ENCODE peak calls at places on chromosome 14, in nine cellular contexts. J is astrocyte of the spinal cord, P is OCI-LY7, R is left ventricle myocardium inferior, G is prostate gland, K is MM.1S, F is stomach, U is fibroblast of the aortic adventitia, O is A549. L is an unnamed sample.

GRCh38 chr14:67187826-67188225 is 1.4 kb upstream of the GARIN2 start:
- DNase-seq in J (peak; percentile 86), P (no peak), R (no peak), G (no peak), K (no peak), F (peak; percentile 69), U (peak; percentile 60), O (no peak), L (peak; percentile 90)

GRCh38 chr14:85535916-85536834 is 6.2 kb downstream of the FLRT2 start:
- DNase-seq in J (peak; percentile 67), P (no peak), R (no peak), G (no peak), K (no peak), F (no peak), U (peak; percentile 79), O (peak; percentile 53), L (peak; percentile 76)

GRCh38 chr14:71196921-71197320 is 289.7 kb downstream of the PCNX1 start:
- DNase-seq in J (no peak), P (no peak), R (no peak), G (no peak), K (no peak), F (no peak), U (no peak), O (no peak), L (no peak)

GRCh38 chr14:60590907-60591510 is 58.3 kb downstream of the SIX1 start:
- DNase-seq in J (peak; percentile 45), P (no peak), R (no peak), G (peak; percentile 9), K (no peak), F (no peak), U (peak; percentile 77), O (no peak), L (peak; percentile 12)

GRCh38 chr14:20522332-20522731 is 17.0 kb downstream of the RNASE10 start:
- DNase-seq in J (no peak), P (no peak), R (no peak), G (no peak), K (no peak), F (no peak), U (no peak), O (no peak), L (no peak)

GRCh38 chr14:81066672-81067071 is 111.3 kb downstream of the TSHR start:
- DNase-seq in J (no peak), P (no peak), R (no peak), G (no peak), K (no peak), F (no peak), U (no peak), O (no peak), L (no peak)

GRCh38 chr14:77301103-77301502 is 19.6 kb downstream of the POMT2 start:
- DNase-seq in J (peak; percentile 88), P (peak; percentile 70), R (peak; percentile 68), G (peak; percentile 68), K (no peak), F (peak; percentile 80), U (peak; percentile 88), O (peak; percentile 78), L (peak; percentile 95)

GRCh38 chr14:77612011-77612620 is 4.3 kb downstream of the SPTLC2 start:
- DNase-seq in J (peak; percentile 45), P (no peak), R (no peak), G (no peak), K (no peak), F (no peak), U (peak; percentile 71), O (no peak), L (peak; percentile 23)

GRCh38 chr14:77804592-77804991 is 4.7 kb downstream of the ADCK1 start:
- DNase-seq in J (no peak), P (peak; percentile 54), R (no peak), G (no peak), K (peak; percentile 41), F (no peak), U (peak; percentile 33), O (peak; percentile 19), L (peak; percentile 22)

GRCh38 chr14:30005114-30005698 is 77.6 kb upstream of the PRKD1 start:
- DNase-seq in J (peak; percentile 78), P (no peak), R (no peak), G (peak; percentile 12), K (peak; percentile 35), F (no peak), U (peak; percentile 82), O (peak; percentile 18), L (peak; percentile 92)

GRCh38 chr14:101196795-101197590 is 293.5 kb upstream of the RTL1 start:
- DNase-seq in J (no peak), P (no peak), R (no peak), G (no peak), K (no peak), F (peak; percentile 18), U (no peak), O (no peak), L (no peak)

GRCh38 chr14:54652188-54652889 is 85.4 kb downstream of the SAMD4A start:
- DNase-seq in J (peak; percentile 99), P (no peak), R (peak; percentile 84), G (peak; percentile 76), K (no peak), F (peak; percentile 74), U (peak; percentile 99), O (peak; percentile 91), L (peak; percentile 100)

GRCh38 chr14:97977711-97978261 is 1180.6 kb downstream of the VRK1 start:
- DNase-seq in J (peak; percentile 29), P (no peak), R (peak; percentile 79), G (peak; percentile 74), K (no peak), F (peak; percentile 59), U (peak; percentile 53), O (no peak), L (no peak)

GRCh38 chr14:105314287-105315185 is at the start of gene PACS2:
- DNase-seq in J (peak; percentile 69), P (peak; percentile 93), R (peak; percentile 79), G (peak; percentile 60), K (peak; percentile 79), F (peak; percentile 85), U (peak; percentile 77), O (peak; percentile 95), L (peak; percentile 88)

GRCh38 chr14:73372529-73372928 is 85.8 kb downstream of the NUMB start:
- DNase-seq in J (no peak), P (no peak), R (no peak), G (no peak), K (no peak), F (no peak), U (no peak), O (no peak), L (no peak)

GRCh38 chr14:89418976-89419375 is 1.9 kb upstream of the FOXN3 start:
- DNase-seq in J (no peak), P (no peak), R (no peak), G (no peak), K (no peak), F (no peak), U (no peak), O (no peak), L (no peak)
- TF ChIP-seq CTCF in J (no peak), P (no peak), R (no peak), G (no peak), K (no peak), F (no peak), U (no peak), O (no peak), L (no peak)

GRCh38 chr14:23376477-23377200 is at the start of gene CMTM5:
- DNase-seq in J (no peak), P (no peak), R (no peak), G (no peak), K (no peak), F (no peak), U (no peak), O (no peak), L (no peak)
- H3K4me3 ChIP-seq in J (no peak within 1 kb of the TSS), P (no peak within 1 kb of the TSS), R (peak within 1 kb of the TSS; percentile 47), G (no peak within 1 kb of the TSS), K (no peak within 1 kb of the TSS), F (peak within 1 kb of the TSS; percentile 17), U (no peak within 1 kb of the TSS), O (no peak within 1 kb of the TSS), L (no peak within 1 kb of the TSS)

GRCh38 chr14:33589334-33589733 is 361.5 kb downstream of the EGLN3 start:
- DNase-seq in J (peak; percentile 88), P (no peak), R (no peak), G (peak; percentile 5), K (no peak), F (peak; percentile 49), U (peak; percentile 94), O (no peak), L (peak; percentile 90)

GRCh38 chr14:33587761-33588160 is 363.1 kb downstream of the EGLN3 start:
- DNase-seq in J (no peak), P (no peak), R (no peak), G (no peak), K (no peak), F (no peak), U (no peak), O (no peak), L (no peak)

GRCh38 chr14:33588771-33589170 is 362.1 kb downstream of the EGLN3 start:
- DNase-seq in J (no peak), P (no peak), R (no peak), G (no peak), K (no peak), F (no peak), U (no peak), O (no peak), L (no peak)

GRCh38 chr14:33584698-33585097 is 366.2 kb downstream of the EGLN3 start:
- DNase-seq in J (no peak), P (no peak), R (no peak), G (no peak), K (no peak), F (no peak), U (no peak), O (no peak), L (no peak)

DNA sequence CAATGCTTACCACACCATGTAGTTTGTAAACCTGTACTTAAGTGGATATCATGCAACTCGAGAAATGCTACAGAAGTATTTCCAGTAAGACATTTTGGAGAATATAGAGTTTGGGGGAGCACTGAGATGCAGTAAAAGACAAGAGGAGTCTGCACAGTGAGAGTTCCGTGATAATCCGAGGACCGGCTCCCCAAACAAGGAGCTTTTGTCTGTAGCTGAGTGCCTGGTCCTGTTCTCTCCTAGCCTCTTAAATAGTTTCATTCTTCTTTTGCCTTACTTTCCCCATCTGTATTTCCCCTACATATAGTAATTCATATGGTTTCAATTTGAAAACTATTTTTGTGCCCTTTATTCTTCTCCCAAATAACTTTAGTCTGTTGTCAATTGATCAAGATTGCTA is 364.1 kb downstream of the EGLN3 start:
- DNase-seq in J (no peak), P (no peak), R (no peak), G (no peak), K (no peak), F (no peak), U (no peak), O (no peak), L (no peak)
- TF ChIP-seq CTCF in J (no peak), P (no peak), R (no peak), G (no peak), K (no peak), F (no peak), U (no peak), O (no peak), L (no peak)

DNA sequence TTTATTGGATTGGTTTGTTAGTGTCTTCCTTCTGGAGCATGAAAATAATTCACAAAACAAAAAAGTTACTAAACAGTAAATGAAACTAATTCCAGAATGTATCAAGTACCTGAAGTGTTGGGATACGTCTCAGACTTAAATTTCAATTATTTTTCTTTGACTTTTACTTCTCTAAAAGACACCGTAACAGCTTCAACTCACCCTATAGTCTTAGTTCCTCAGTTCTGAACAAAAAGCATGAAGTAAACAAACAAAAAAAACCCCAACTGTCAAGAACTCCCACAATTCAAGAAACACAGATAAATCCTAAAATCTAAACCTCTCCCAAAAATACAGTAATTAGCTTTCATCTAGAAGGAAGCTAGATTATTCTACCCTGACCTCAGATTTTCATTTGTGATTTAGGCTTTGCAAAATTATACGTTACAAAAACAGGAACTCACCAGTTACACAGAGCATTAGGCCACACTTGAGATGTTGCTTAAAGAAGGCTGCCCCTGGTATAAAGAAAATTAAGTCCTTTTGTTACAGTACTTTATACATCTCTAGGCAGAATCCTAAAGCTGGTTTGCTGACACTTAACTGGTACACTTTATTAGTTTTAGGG is 10.2 kb downstream of the HEATR5A start:
- DNase-seq in J (no peak), P (peak; percentile 40), R (no peak), G (no peak), K (no peak), F (no peak), U (no peak), O (no peak), L (no peak)
- H3K4me3 ChIP-seq in J (no peak overlapping the region), P (peak overlapping the region; percentile 14), R (no peak overlapping the region), G (no peak overlapping the region), K (no peak overlapping the region), F (no peak overlapping the region), U (no peak overlapping the region), O (no peak overlapping the region), L (no peak overlapping the region)